ENCODE peak calls at places on chromosomes 2 and 18, in five cellular contexts. R is K562, Y is astrocyte, X is OCI-LY7, M is keratinocyte. C is an unnamed sample.

GRCh38 chr2:227388537-227389011 is 825 bp upstream of the SCYGR1 start:
- DNase-seq in R (no peak), Y (peak; percentile 94), X (no peak), M (peak; percentile 75), C (peak; percentile 94)

GRCh38 chr2:160478660-160479059 is 14.9 kb downstream of the RBMS1 start:
- DNase-seq in M (no peak), R (no peak), X (no peak), Y (no peak), C (no peak)

GRCh38 chr2:197498627-197498936 is 1.1 kb downstream of the HSPD1 start:
- DNase-seq in X (no peak), Y (no peak), M (no peak), R (no peak), C (no peak)

GRCh38 chr2:112579280-112579679 is 5.1 kb upstream of the CHCHD5 start:
- DNase-seq in M (peak; percentile 45), R (no peak), X (no peak), Y (peak; percentile 85), C (peak; percentile 93)

GRCh38 chr2:7210712-7211111 is 293.5 kb downstream of the RNF144A start:
- DNase-seq in Y (peak; percentile 34), M (no peak), R (no peak), X (no peak), C (no peak)

GRCh38 chr18:27942706-27943105 is 234.2 kb downstream of the CDH2 start:
- DNase-seq in Y (peak; percentile 85), R (no peak), X (no peak), M (no peak), C (no peak)

GRCh38 chr2:67619204-67619603 is 222.1 kb downstream of the ETAA1 start:
- DNase-seq in R (no peak), Y (no peak), M (no peak), X (no peak), C (no peak)

GRCh38 chr2:142973822-142974207 is 96.4 kb downstream of the KYNU start:
- DNase-seq in X (no peak), R (no peak), Y (no peak), M (no peak), C (no peak)

GRCh38 chr2:175275499-175275898 is 94.0 kb upstream of the ATP5MC3 start:
- DNase-seq in X (no peak), Y (no peak), M (no peak), R (no peak), C (no peak)

GRCh38 chr2:160407393-160408204 is 86.0 kb downstream of the RBMS1 start:
- DNase-seq in M (no peak), R (no peak), X (peak; percentile 75), Y (peak; percentile 57), C (peak; percentile 72)

GRCh38 chr2:152560163-152560562 is 157.1 kb downstream of the PRPF40A start:
- DNase-seq in R (no peak), X (no peak), M (no peak), Y (peak; percentile 77), C (peak; percentile 80)

GRCh38 chr18:57655740-57656139 is 34.1 kb upstream of the NARS1 start:
- DNase-seq in Y (no peak), X (no peak), R (no peak), M (no peak), C (no peak)

GRCh38 chr2:25151718-25152117 is 16.7 kb downstream of the POMC start:
- DNase-seq in X (no peak), R (no peak), M (no peak), Y (no peak), C (no peak)

GRCh38 chr2:24579053-24579803 is 88.2 kb downstream of the NCOA1 start:
- DNase-seq in R (no peak), X (peak; percentile 16), Y (no peak), M (no peak), C (no peak)

DNA sequence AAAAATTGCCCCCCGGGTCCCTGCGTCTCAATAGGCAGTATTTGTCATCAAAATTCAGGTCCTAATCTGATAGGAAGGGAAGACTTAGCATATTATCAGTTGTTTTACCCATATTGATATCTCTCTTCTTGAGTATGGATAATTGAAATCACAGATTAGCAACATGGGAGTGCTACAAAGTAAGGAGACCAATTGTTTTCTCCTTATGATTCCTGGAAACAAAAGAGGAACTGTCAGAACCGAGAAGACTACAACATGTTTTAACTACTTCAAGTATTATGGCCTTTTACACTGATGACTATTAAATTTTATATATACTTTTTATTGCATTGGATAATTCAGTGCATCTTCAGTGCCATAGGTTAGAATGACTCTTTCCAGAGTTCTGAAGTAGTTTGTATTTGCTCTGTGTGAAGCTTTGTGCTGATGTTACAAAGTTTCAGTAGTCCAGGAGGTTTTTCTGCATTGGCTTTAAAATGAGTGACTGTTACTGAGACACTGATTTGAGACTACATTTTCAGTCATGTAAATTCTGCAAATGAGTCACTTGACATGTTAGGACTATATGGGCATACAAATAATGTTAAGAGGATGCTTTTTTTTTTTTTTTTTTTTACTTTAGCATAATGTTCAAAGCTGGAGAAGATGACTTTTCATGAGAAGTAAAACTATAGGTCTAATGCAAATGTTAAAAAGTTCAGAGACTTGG is 19.7 kb upstream of the TLK1 start:
- DNase-seq in X (no peak), Y (no peak), M (no peak), R (no peak), C (no peak)
- H2AFZ ChIP-seq in X (no peak overlapping the region), Y (no peak overlapping the region), M (no peak overlapping the region), R (peak overlapping the region; percentile 6), C (no peak overlapping the region)

DNA sequence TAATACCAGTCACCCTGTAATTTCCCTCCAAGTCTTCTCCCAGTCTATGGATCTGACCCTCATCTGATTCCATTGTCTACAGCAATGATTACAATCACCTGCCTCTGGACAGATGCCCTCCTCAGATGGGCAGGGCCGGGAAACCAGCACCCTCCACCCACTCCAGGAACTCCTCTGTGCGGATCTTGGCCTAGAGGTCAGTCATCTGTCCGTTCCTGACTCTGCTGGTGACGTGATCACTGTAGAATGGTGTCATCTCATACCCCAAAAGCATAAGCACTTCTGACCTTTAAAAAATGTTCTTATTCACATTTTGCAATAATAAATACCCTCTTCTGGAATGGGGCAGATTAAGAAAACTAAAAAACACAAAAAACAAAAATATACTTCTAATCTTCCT is 29.5 kb upstream of the BZW1 start:
- DNase-seq in M (no peak), X (no peak), Y (no peak), R (no peak), C (peak; percentile 64)
- H3K27ac ChIP-seq in M (no peak overlapping the region), X (no peak overlapping the region), Y (no peak overlapping the region), R (no peak overlapping the region), C (no peak overlapping the region)

GRCh38 chr2:188327518-188328205 is 36.0 kb downstream of the GULP1 start:
- DNase-seq in X (no peak), M (no peak), R (no peak), Y (no peak), C (no peak)

GRCh38 chr2:188332619-188333018 is 40.9 kb downstream of the GULP1 start:
- DNase-seq in Y (no peak), R (no peak), M (no peak), X (no peak), C (no peak)

GRCh38 chr2:188333751-188334524 is 42.3 kb downstream of the GULP1 start:
- DNase-seq in R (no peak), M (no peak), Y (peak; percentile 44), X (no peak), C (peak; percentile 55)

GRCh38 chr2:188328419-188328818 is 36.7 kb downstream of the GULP1 start:
- DNase-seq in R (no peak), Y (no peak), X (no peak), M (no peak), C (peak; percentile 50)

DNA sequence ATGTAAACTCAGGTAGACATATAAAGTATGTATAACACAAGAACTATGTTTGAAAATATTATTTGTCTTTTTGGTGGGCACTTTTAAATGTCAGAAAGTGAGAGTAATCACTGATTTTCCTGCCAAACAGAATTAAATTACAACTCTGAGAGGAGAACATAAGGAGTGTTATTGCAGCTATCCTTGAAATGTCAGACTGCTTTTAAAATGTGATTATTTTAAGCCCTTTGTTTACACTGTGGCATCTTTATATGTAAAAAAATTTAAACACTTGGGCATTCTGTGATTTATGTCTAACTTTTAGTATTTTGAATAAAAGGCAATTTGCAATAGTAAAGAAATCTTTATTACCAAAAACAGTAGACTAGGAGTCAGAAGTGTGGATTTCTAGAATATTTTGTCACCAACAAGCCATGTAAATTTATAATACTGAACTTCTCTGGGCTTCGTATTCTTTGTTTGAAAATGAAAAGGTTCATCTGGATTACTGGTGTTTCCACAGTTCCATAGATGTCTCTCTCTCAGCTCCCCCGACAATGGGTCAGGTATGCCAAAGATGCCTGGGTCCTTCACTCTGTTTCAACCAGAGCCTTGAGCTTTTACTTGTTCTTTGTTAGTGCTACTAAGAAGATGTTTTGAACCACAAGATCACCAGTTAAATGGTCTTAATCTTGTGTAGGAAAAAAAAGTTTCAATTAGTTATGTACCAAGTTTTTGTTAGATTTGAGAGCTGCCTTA is 38.8 kb downstream of the GULP1 start:
- DNase-seq in R (no peak), X (no peak), M (no peak), Y (no peak), C (no peak)
- H3K79me2 ChIP-seq in R (peaks cover 51% of the 10 kb centered on the region), X (no peaks in the 10 kb centered on the region), M (no peaks in the 10 kb centered on the region), Y (no peaks in the 10 kb centered on the region), C (peaks cover 3% of the 10 kb centered on the region)

GRCh38 chr18:54822872-54823845 is 5.1 kb upstream of the RAB27B start:
- DNase-seq in X (no peak), M (no peak), R (peak; percentile 14), Y (peak; percentile 86), C (peak; percentile 93)
- H2AFZ ChIP-seq in X (no peak overlapping the region), M (peak overlapping the region; percentile 29), R (peak overlapping the region; percentile 32), Y (no peak overlapping the region), C (no peak overlapping the region)

GRCh38 chr18:44678725-44679055 is 2.0 kb upstream of the SETBP1 start:
- DNase-seq in R (no peak), Y (no peak), X (no peak), M (no peak), C (no peak)

GRCh38 chr18:44681039-44681595 is 429 bp downstream of the SETBP1 start:
- DNase-seq in X (peak; percentile 1), R (no peak), M (no peak), Y (no peak), C (no peak)

GRCh38 chr18:44680271-44681038 is at the start of gene SETBP1:
- DNase-seq in X (peak; percentile 45), Y (peak; percentile 48), R (no peak), M (peak; percentile 58), C (peak; percentile 72)

GRCh38 chr18:44679056-44679911 is 1.4 kb upstream of the SETBP1 start:
- DNase-seq in M (no peak), R (peak; percentile 79), Y (peak; percentile 82), X (peak; percentile 81), C (peak; percentile 91)

DNA sequence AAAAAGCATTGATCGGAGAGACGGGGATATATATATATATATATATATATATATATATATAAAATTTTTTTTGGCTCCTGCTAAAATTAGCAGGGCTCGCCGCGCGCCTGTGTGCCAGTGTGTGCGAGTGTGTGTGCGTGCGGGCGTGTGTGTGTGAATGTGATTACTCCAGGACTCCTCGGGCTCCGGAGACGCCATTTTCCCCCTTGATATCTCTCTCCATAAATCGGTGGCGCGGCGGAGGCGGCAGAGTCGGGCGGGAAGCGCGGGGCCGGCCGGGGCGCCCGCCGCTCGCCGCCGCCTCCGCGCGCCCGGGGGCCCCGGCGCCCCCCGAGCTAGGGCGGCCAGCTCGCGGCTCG is 797 bp upstream of the SETBP1 start:
- DNase-seq in Y (peak; percentile 56), R (no peak), X (peak; percentile 52), M (no peak), C (peak; percentile 64)
- H3K27ac ChIP-seq in Y (peak overlapping the region; percentile 23), R (no peak overlapping the region), X (no peak overlapping the region), M (peak overlapping the region; percentile 61), C (no peak overlapping the region)

C was measured in fibroblast of lung.